ENCODE peak calls at places on chromosome 1, in eight cellular contexts. One of them, this sample, is unnamed.
A peak's percentile ranks its signal among the peaks of the same experiment; 100 is the strongest.

GRCh38 chr1:237448042-237448441 is 406.1 kb downstream of the RYR2 start:
- DNase-seq in amniotic stem cell: no peak
- DNase-seq in NCI-H1417: no peak
- DNase-seq in sigmoid colon: no peak
- DNase-seq in T-helper 1 cell: no peak
- DNase-seq in T47D: no peak
- DNase-seq in SIG-M5: no peak
- DNase-seq in NCI-H1105: no peak
- DNase-seq in this sample: no peak

GRCh38 chr1:84253891-84254290 is 47.6 kb upstream of the SAMD13 start:
- DNase-seq in amniotic stem cell: peak; percentile 42
- DNase-seq in NCI-H1417: peak; percentile 6
- DNase-seq in sigmoid colon: peak; percentile 65
- DNase-seq in T-helper 1 cell: no peak
- DNase-seq in T47D: no peak
- DNase-seq in SIG-M5: no peak
- DNase-seq in NCI-H1105: no peak
- DNase-seq in this sample: no peak

GRCh38 chr1:55584521-55585401 is 369.6 kb upstream of the USP24 start:
- DNase-seq in amniotic stem cell: no peak
- DNase-seq in NCI-H1417: peak; percentile 29
- DNase-seq in sigmoid colon: no peak
- DNase-seq in T-helper 1 cell: no peak
- DNase-seq in T47D: no peak
- DNase-seq in SIG-M5: no peak
- DNase-seq in NCI-H1105: peak; percentile 89
- DNase-seq in this sample: no peak

GRCh38 chr1:91569411-91570104 is 68.9 kb downstream of the CDC7 start:
- DNase-seq in amniotic stem cell: peak; percentile 61
- DNase-seq in NCI-H1417: no peak
- DNase-seq in sigmoid colon: peak; percentile 93
- DNase-seq in T-helper 1 cell: peak; percentile 61
- DNase-seq in T47D: no peak
- DNase-seq in SIG-M5: no peak
- DNase-seq in NCI-H1105: no peak
- DNase-seq in this sample: no peak

GRCh38 chr1:91894036-91894761 is 8.2 kb upstream of the TGFBR3 start:
- DNase-seq in amniotic stem cell: no peak
- DNase-seq in NCI-H1417: no peak
- DNase-seq in sigmoid colon: no peak
- DNase-seq in T-helper 1 cell: no peak
- DNase-seq in T47D: no peak
- DNase-seq in SIG-M5: no peak
- DNase-seq in NCI-H1105: no peak
- DNase-seq in this sample: no peak

GRCh38 chr1:217506878-217507277 is 124.0 kb downstream of the GPATCH2 start:
- DNase-seq in amniotic stem cell: no peak
- DNase-seq in NCI-H1417: peak; percentile 76
- DNase-seq in sigmoid colon: no peak
- DNase-seq in T-helper 1 cell: no peak
- DNase-seq in T47D: no peak
- DNase-seq in SIG-M5: no peak
- DNase-seq in NCI-H1105: no peak
- DNase-seq in this sample: no peak

GRCh38 chr1:43205671-43206070 is 33.5 kb downstream of the CFAP57 start:
- DNase-seq in amniotic stem cell: no peak
- DNase-seq in NCI-H1417: no peak
- DNase-seq in sigmoid colon: no peak
- DNase-seq in T-helper 1 cell: no peak
- DNase-seq in T47D: no peak
- DNase-seq in SIG-M5: no peak
- DNase-seq in NCI-H1105: no peak
- DNase-seq in this sample: no peak

GRCh38 chr1:232657426-232657825 is 27.5 kb upstream of the SIPA1L2 start:
- DNase-seq in amniotic stem cell: no peak
- DNase-seq in NCI-H1417: no peak
- DNase-seq in sigmoid colon: no peak
- DNase-seq in T-helper 1 cell: no peak
- DNase-seq in T47D: no peak
- DNase-seq in SIG-M5: no peak
- DNase-seq in NCI-H1105: no peak
- DNase-seq in this sample: no peak

GRCh38 chr1:165452336-165453130 is 7.6 kb upstream of the RXRG start:
- DNase-seq in amniotic stem cell: no peak
- DNase-seq in NCI-H1417: no peak
- DNase-seq in sigmoid colon: no peak
- DNase-seq in T-helper 1 cell: no peak
- DNase-seq in T47D: no peak
- DNase-seq in SIG-M5: no peak
- DNase-seq in NCI-H1105: no peak
- DNase-seq in this sample: no peak

GRCh38 chr1:224559971-224560728 is 56.0 kb upstream of the CNIH3 start:
- DNase-seq in amniotic stem cell: no peak
- DNase-seq in NCI-H1417: no peak
- DNase-seq in sigmoid colon: no peak
- DNase-seq in T-helper 1 cell: no peak
- DNase-seq in T47D: no peak
- DNase-seq in SIG-M5: no peak
- DNase-seq in NCI-H1105: no peak
- DNase-seq in this sample: no peak

GRCh38 chr1:67355745-67356424 is 48.2 kb downstream of the IL12RB2 start:
- DNase-seq in amniotic stem cell: peak; percentile 41
- DNase-seq in NCI-H1417: no peak
- DNase-seq in sigmoid colon: no peak
- DNase-seq in T-helper 1 cell: no peak
- DNase-seq in T47D: no peak
- DNase-seq in SIG-M5: no peak
- DNase-seq in NCI-H1105: no peak
- DNase-seq in this sample: no peak

GRCh38 chr1:236502579-236502971 is 21.2 kb upstream of the LGALS8 start:
- DNase-seq in amniotic stem cell: no peak
- DNase-seq in NCI-H1417: peak; percentile 15
- DNase-seq in sigmoid colon: no peak
- DNase-seq in T-helper 1 cell: no peak
- DNase-seq in T47D: no peak
- DNase-seq in SIG-M5: no peak
- DNase-seq in NCI-H1105: no peak
- DNase-seq in this sample: no peak

GRCh38 chr1:62318756-62319544 is at the start of gene KANK4:
- DNase-seq in amniotic stem cell: no peak
- DNase-seq in NCI-H1417: peak; percentile 47
- DNase-seq in sigmoid colon: no peak
- DNase-seq in T-helper 1 cell: no peak
- DNase-seq in T47D: no peak
- DNase-seq in SIG-M5: no peak
- DNase-seq in NCI-H1105: no peak
- DNase-seq in this sample: no peak

GRCh38 chr1:207794861-207795260 is 43.0 kb downstream of the CD46 start:
- DNase-seq in amniotic stem cell: no peak
- DNase-seq in NCI-H1417: no peak
- DNase-seq in sigmoid colon: no peak
- DNase-seq in T-helper 1 cell: no peak
- DNase-seq in T47D: no peak
- DNase-seq in SIG-M5: no peak
- DNase-seq in NCI-H1105: no peak
- DNase-seq in this sample: no peak

GRCh38 chr1:3907031-3907534 is 7.0 kb upstream of the C1orf174 start:
- DNase-seq in amniotic stem cell: no peak
- DNase-seq in NCI-H1417: no peak
- DNase-seq in sigmoid colon: peak; percentile 43
- DNase-seq in T-helper 1 cell: no peak
- DNase-seq in T47D: no peak
- DNase-seq in SIG-M5: no peak
- DNase-seq in NCI-H1105: no peak
- DNase-seq in this sample: no peak

GRCh38 chr1:192445849-192446489 is 129.2 kb downstream of the RGS21 start:
- DNase-seq in amniotic stem cell: no peak
- DNase-seq in NCI-H1417: peak; percentile 70
- DNase-seq in sigmoid colon: peak; percentile 64
- DNase-seq in T-helper 1 cell: peak; percentile 28
- DNase-seq in T47D: peak; percentile 13
- DNase-seq in SIG-M5: no peak
- DNase-seq in NCI-H1105: peak; percentile 12
- DNase-seq in this sample: peak; percentile 54

GRCh38 chr1:173266845-173267244 is 59.7 kb upstream of the TNFSF4 start:
- DNase-seq in amniotic stem cell: no peak
- DNase-seq in NCI-H1417: no peak
- DNase-seq in sigmoid colon: no peak
- DNase-seq in T-helper 1 cell: no peak
- DNase-seq in T47D: no peak
- DNase-seq in SIG-M5: no peak
- DNase-seq in NCI-H1105: no peak
- DNase-seq in this sample: no peak

GRCh38 chr1:234188454-234188792 is 184.8 kb upstream of the COA6 start:
- DNase-seq in amniotic stem cell: no peak
- DNase-seq in NCI-H1417: peak; percentile 8
- DNase-seq in sigmoid colon: no peak
- DNase-seq in T-helper 1 cell: peak; percentile 46
- DNase-seq in T47D: no peak
- DNase-seq in SIG-M5: no peak
- DNase-seq in NCI-H1105: peak; percentile 8
- DNase-seq in this sample: no peak

GRCh38 chr1:172185206-172185605 is 235.3 kb upstream of the C1orf105 start:
- DNase-seq in amniotic stem cell: no peak
- DNase-seq in NCI-H1417: peak; percentile 12
- DNase-seq in sigmoid colon: no peak
- DNase-seq in T-helper 1 cell: peak; percentile 25
- DNase-seq in T47D: no peak
- DNase-seq in SIG-M5: peak; percentile 23
- DNase-seq in NCI-H1105: no peak
- DNase-seq in this sample: no peak

GRCh38 chr1:209248649-209249279 is 334.8 kb upstream of the CAMK1G start:
- DNase-seq in amniotic stem cell: no peak
- DNase-seq in NCI-H1417: peak; percentile 90
- DNase-seq in sigmoid colon: no peak
- DNase-seq in T-helper 1 cell: peak; percentile 36
- DNase-seq in T47D: peak; percentile 73
- DNase-seq in SIG-M5: no peak
- DNase-seq in NCI-H1105: peak; percentile 53
- DNase-seq in this sample: peak; percentile 35

GRCh38 chr1:111778541-111779051 is 22.9 kb downstream of the DDX20 start:
- DNase-seq in amniotic stem cell: no peak
- DNase-seq in NCI-H1417: no peak
- DNase-seq in sigmoid colon: no peak
- DNase-seq in T-helper 1 cell: no peak
- DNase-seq in T47D: no peak
- DNase-seq in SIG-M5: no peak
- DNase-seq in NCI-H1105: no peak
- DNase-seq in this sample: no peak

GRCh38 chr1:203572134-203572625 is 54.5 kb upstream of the ATP2B4 start:
- DNase-seq in amniotic stem cell: no peak
- DNase-seq in NCI-H1417: no peak
- DNase-seq in sigmoid colon: no peak
- DNase-seq in T-helper 1 cell: no peak
- DNase-seq in T47D: no peak
- DNase-seq in SIG-M5: no peak
- DNase-seq in NCI-H1105: no peak
- DNase-seq in this sample: no peak

GRCh38 chr1:54549181-54549924 is 1.3 kb downstream of the ACOT11 start:
- DNase-seq in amniotic stem cell: no peak
- DNase-seq in NCI-H1417: no peak
- DNase-seq in sigmoid colon: no peak
- DNase-seq in T-helper 1 cell: no peak
- DNase-seq in T47D: no peak
- DNase-seq in SIG-M5: no peak
- DNase-seq in NCI-H1105: no peak
- DNase-seq in this sample: no peak

GRCh38 chr1:227654431-227654830 is 80.7 kb downstream of the JMJD4 start:
- DNase-seq in amniotic stem cell: no peak
- DNase-seq in NCI-H1417: no peak
- DNase-seq in sigmoid colon: no peak
- DNase-seq in T-helper 1 cell: no peak
- DNase-seq in T47D: no peak
- DNase-seq in SIG-M5: no peak
- DNase-seq in NCI-H1105: no peak
- DNase-seq in this sample: no peak

GRCh38 chr1:206679738-206680211 is 4.9 kb upstream of the MAPKAPK2 start:
- DNase-seq in amniotic stem cell: no peak
- DNase-seq in NCI-H1417: no peak
- DNase-seq in sigmoid colon: peak; percentile 42
- DNase-seq in T-helper 1 cell: peak; percentile 37
- DNase-seq in T47D: no peak
- DNase-seq in SIG-M5: peak; percentile 67
- DNase-seq in NCI-H1105: no peak
- DNase-seq in this sample: no peak

GRCh38 chr1:228340686-228341449 is 65.8 kb downstream of the TRIM11 start:
- DNase-seq in amniotic stem cell: no peak
- DNase-seq in NCI-H1417: no peak
- DNase-seq in sigmoid colon: peak; percentile 53
- DNase-seq in T-helper 1 cell: no peak
- DNase-seq in T47D: no peak
- DNase-seq in SIG-M5: no peak
- DNase-seq in NCI-H1105: no peak
- DNase-seq in this sample: no peak

GRCh38 chr1:113388017-113388620 is 2.2 kb upstream of the MAGI3 start:
- DNase-seq in amniotic stem cell: no peak
- DNase-seq in NCI-H1417: no peak
- DNase-seq in sigmoid colon: no peak
- DNase-seq in T-helper 1 cell: no peak
- DNase-seq in T47D: no peak
- DNase-seq in SIG-M5: no peak
- DNase-seq in NCI-H1105: no peak
- DNase-seq in this sample: no peak

GRCh38 chr1:222801067-222801466 is 13.8 kb upstream of the DISP1 start:
- DNase-seq in amniotic stem cell: no peak
- DNase-seq in NCI-H1417: no peak
- DNase-seq in sigmoid colon: no peak
- DNase-seq in T-helper 1 cell: no peak
- DNase-seq in T47D: no peak
- DNase-seq in SIG-M5: no peak
- DNase-seq in NCI-H1105: no peak
- DNase-seq in this sample: no peak

GRCh38 chr1:110234691-110235090 is 24.6 kb downstream of the KCNC4 start:
- DNase-seq in amniotic stem cell: no peak
- DNase-seq in NCI-H1417: no peak
- DNase-seq in sigmoid colon: no peak
- DNase-seq in T-helper 1 cell: no peak
- DNase-seq in T47D: no peak
- DNase-seq in SIG-M5: no peak
- DNase-seq in NCI-H1105: no peak
- DNase-seq in this sample: no peak

GRCh38 chr1:42767510-42767924 is 468 bp downstream of the C1orf50 start:
- DNase-seq in amniotic stem cell: no peak
- DNase-seq in NCI-H1417: no peak
- DNase-seq in sigmoid colon: no peak
- DNase-seq in T-helper 1 cell: no peak
- DNase-seq in T47D: no peak
- DNase-seq in SIG-M5: no peak
- DNase-seq in NCI-H1105: peak; percentile 43
- DNase-seq in this sample: no peak

GRCh38 chr1:228005511-228006033 is 1.2 kb upstream of the WNT3A start:
- DNase-seq in amniotic stem cell: no peak
- DNase-seq in NCI-H1417: peak; percentile 30
- DNase-seq in sigmoid colon: peak; percentile 41
- DNase-seq in T-helper 1 cell: no peak
- DNase-seq in T47D: no peak
- DNase-seq in SIG-M5: no peak
- DNase-seq in NCI-H1105: no peak
- DNase-seq in this sample: no peak

GRCh38 chr1:7586031-7586941 is 184.8 kb upstream of the VAMP3 start:
- DNase-seq in amniotic stem cell: no peak
- DNase-seq in NCI-H1417: peak; percentile 64
- DNase-seq in sigmoid colon: peak; percentile 51
- DNase-seq in T-helper 1 cell: no peak
- DNase-seq in T47D: no peak
- DNase-seq in SIG-M5: no peak
- DNase-seq in NCI-H1105: no peak
- DNase-seq in this sample: no peak

GRCh38 chr1:229896306-229896705 is 170.7 kb upstream of the GALNT2 start:
- DNase-seq in amniotic stem cell: no peak
- DNase-seq in NCI-H1417: no peak
- DNase-seq in sigmoid colon: no peak
- DNase-seq in T-helper 1 cell: no peak
- DNase-seq in T47D: no peak
- DNase-seq in SIG-M5: no peak
- DNase-seq in NCI-H1105: no peak
- DNase-seq in this sample: no peak

GRCh38 chr1:229378586-229379442 is 36.0 kb upstream of the CCSAP start:
- DNase-seq in amniotic stem cell: no peak
- DNase-seq in NCI-H1417: peak; percentile 12
- DNase-seq in sigmoid colon: no peak
- DNase-seq in T-helper 1 cell: no peak
- DNase-seq in T47D: no peak
- DNase-seq in SIG-M5: no peak
- DNase-seq in NCI-H1105: no peak
- DNase-seq in this sample: no peak

This sample was measured in effector memory CD8-positive, alpha-beta T cell.